ENCODE peak calls at places on chromosomes 7 and 10, in eight cellular contexts. N is aorta; L is GM10248; R is AG10803; H is ELR; V is activated CD4-positive, alpha-beta T cell treated with anti-CD3 and anti-CD28 coated beads, Interleukin-2, amount 50 U/mL, for 1 hour; K is amygdala; M is naive thymus-derived CD8-positive, alpha-beta T cell. J is an unnamed sample.

GRCh38 chr10:114665406-114665805 is 7.3 kb upstream of the ABLIM1 start:
- DNase-seq in H (no peak), L (no peak), M (no peak), N (no peak), V (no peak), R (no peak), K (no peak), J (no peak)

GRCh38 chr7:18513343-18513742 is 17.8 kb downstream of the HDAC9 start:
- DNase-seq in R (no peak), H (no peak), N (no peak), L (no peak), M (no peak), K (no peak), V (no peak), J (no peak)

GRCh38 chr7:7157177-7157886 is 25.0 kb upstream of the C1GALT1 start:
- DNase-seq in R (peak), L (no peak), V (peak), K (no peak), N (no peak), M (peak), H (peak), J (no peak)

GRCh38 chr7:158134824-158135223 is 452.8 kb downstream of the PTPRN2 start:
- DNase-seq in M (no peak), V (no peak), K (no peak), R (no peak), L (no peak), N (peak), H (no peak), J (no peak)

GRCh38 chr10:61987951-61988379 is 86.5 kb downstream of the ARID5B start:
- DNase-seq in K (no peak), R (no peak), V (no peak), M (no peak), N (no peak), L (peak), H (no peak), J (no peak)

GRCh38 chr10:101080933-101081546 is 19.3 kb downstream of the KAZALD1 start:
- DNase-seq in K (no peak), N (no peak), V (no peak), L (peak), H (peak), M (no peak), R (no peak), J (no peak)

GRCh38 chr7:101377189-101377736 is 14.6 kb downstream of the COL26A1 start:
- DNase-seq in K (no peak), M (no peak), L (no peak), H (no peak), N (no peak), R (no peak), V (no peak), J (no peak)

GRCh38 chr7:44378744-44379143 is 53.4 kb upstream of the CAMK2B start:
- DNase-seq in L (no peak), H (peak), K (no peak), N (no peak), V (no peak), M (no peak), R (peak), J (no peak)

GRCh38 chr7:91164948-91165845 is 99.0 kb upstream of the FZD1 start:
- DNase-seq in L (peak), K (no peak), M (no peak), V (no peak), R (peak), N (no peak), H (peak), J (no peak)

GRCh38 chr10:124648738-124649137 is 95.4 kb downstream of the FAM53B start:
- DNase-seq in M (peak), K (peak), N (no peak), V (peak), L (no peak), H (no peak), R (peak), J (no peak)

GRCh38 chr10:8331896-8332729 is 277.6 kb downstream of the GATA3 start:
- DNase-seq in K (peak), H (peak), N (peak), M (peak), R (no peak), L (peak), V (peak), J (no peak)

GRCh38 chr7:28442540-28443420 is 30.5 kb downstream of the CREB5 start:
- DNase-seq in L (no peak), H (peak), M (no peak), N (no peak), K (no peak), V (no peak), R (no peak), J (no peak)

GRCh38 chr10:110460111-110460809 is 37.4 kb upstream of the DUSP5 start:
- DNase-seq in K (no peak), M (no peak), V (peak), L (peak), H (peak), R (no peak), N (no peak), J (no peak)

GRCh38 chr7:44290250-44290616 is 35.2 kb downstream of the CAMK2B start:
- DNase-seq in M (no peak), H (no peak), L (no peak), K (no peak), R (no peak), N (peak), V (no peak), J (peak)

J was measured in chondrocyte.